ENCODE peak calls at places on chromosomes 3 and 15, in six cellular contexts. U, Q, Y, S, C and X are unnamed samples.

GRCh38 chr3:52527039-52527731 is 6.5 kb downstream of the NT5DC2 start:
- DNase-seq in U (no peak), Q (no peak), Y (no peak), S (no peak), C (peak; percentile 53), X (no peak)

GRCh38 chr3:12706504-12707253 is 42.8 kb upstream of the RAF1 start:
- DNase-seq in U (peak; percentile 68), Q (peak; percentile 76), Y (peak; percentile 74), S (peak; percentile 59), C (peak; percentile 56), X (peak; percentile 63)

GRCh38 chr15:90412356-90413194 is 24.5 kb downstream of the IQGAP1 start:
- DNase-seq in U (peak; percentile 87), Q (peak; percentile 71), Y (peak; percentile 67), S (no peak), C (no peak), X (peak; percentile 52)

GRCh38 chr3:4680881-4681300 is 187.7 kb downstream of the ITPR1 start:
- DNase-seq in U (peak; percentile 66), Q (no peak), Y (peak; percentile 29), S (no peak), C (no peak), X (peak; percentile 30)

GRCh38 chr15:60912984-60913697 is 316.0 kb downstream of the RORA start:
- DNase-seq in U (no peak), Q (no peak), Y (no peak), S (no peak), C (no peak), X (no peak)

GRCh38 chr3:126390201-126390600 is 4.5 kb upstream of the CFAP100 start:
- DNase-seq in U (no peak), Q (peak; percentile 58), Y (no peak), S (no peak), C (no peak), X (no peak)

GRCh38 chr15:40952301-40952900 is 870 bp upstream of the CHAC1 start:
- DNase-seq in U (no peak), Q (no peak), Y (no peak), S (no peak), C (no peak), X (no peak)

GRCh38 chr15:76994001-76994400 is 925 bp upstream of the PSTPIP1 start:
- DNase-seq in U (no peak), Q (peak; percentile 68), Y (no peak), S (no peak), C (no peak), X (no peak)

GRCh38 chr3:23875326-23875725 is 41.5 kb downstream of the NKIRAS1 start:
- DNase-seq in U (no peak), Q (no peak), Y (no peak), S (no peak), C (no peak), X (no peak)

GRCh38 chr3:25458420-25458814 is 30.4 kb downstream of the RARB start:
- DNase-seq in U (no peak), Q (no peak), Y (no peak), S (no peak), C (no peak), X (no peak)

GRCh38 chr15:33215941-33216872 is 21.7 kb upstream of the FMN1 start:
- DNase-seq in U (no peak), Q (no peak), Y (peak; percentile 24), S (no peak), C (peak; percentile 17), X (no peak)
- TF ChIP-seq CTCF in U (peak; percentile 34), Q (no peak), Y (peak; percentile 43), S (peak; percentile 72), C (peak; percentile 62), X (peak; percentile 63)

GRCh38 chr3:32817561-32818430 is at the start of gene TRIM71:
- DNase-seq in U (no peak), Q (no peak), Y (no peak), S (no peak), C (no peak), X (no peak)
- H3K4me3 ChIP-seq in U (peak within 1 kb of the TSS; percentile 39), Q (peak within 1 kb of the TSS; percentile 51), Y (peak within 1 kb of the TSS; percentile 38), S (peak within 1 kb of the TSS; percentile 49), C (peak within 1 kb of the TSS; percentile 27), X (peak within 1 kb of the TSS; percentile 27)

GRCh38 chr15:98142584-98142983 is 182.1 kb downstream of the ARRDC4 start:
- DNase-seq in U (no peak), Q (no peak), Y (no peak), S (no peak), C (no peak), X (no peak)
- TF ChIP-seq CTCF in U (no peak), Q (no peak), Y (no peak), S (no peak), C (peak; percentile 20), X (peak; percentile 20)

DNA sequence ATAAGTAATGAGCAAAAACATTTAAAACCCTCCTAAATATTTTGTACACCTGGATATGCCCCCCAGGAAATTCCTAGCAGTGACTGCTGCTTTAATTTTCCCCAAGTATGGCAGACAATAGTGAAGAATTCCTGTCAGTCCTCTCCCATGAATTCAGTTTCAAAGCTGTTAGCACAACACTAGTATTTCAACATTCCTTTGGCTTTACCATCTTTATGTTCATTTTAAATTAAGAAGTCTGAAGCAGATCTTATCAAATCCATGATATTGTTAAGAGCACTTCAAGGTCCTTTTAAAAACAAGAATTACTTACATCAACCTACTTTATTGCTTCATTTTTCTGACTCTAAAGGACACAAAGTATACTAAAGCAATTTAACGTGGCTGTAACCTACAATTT is 28.8 kb upstream of the CDIN1 start:
- DNase-seq in U (no peak), Q (no peak), Y (no peak), S (no peak), C (no peak), X (no peak)
- H3K4me3 ChIP-seq in U (no peak overlapping the region), Q (no peak overlapping the region), Y (no peak overlapping the region), S (no peak overlapping the region), C (no peak overlapping the region), X (no peak overlapping the region)

GRCh38 chr3:11509175-11510000 is 134.3 kb downstream of the VGLL4 start:
- DNase-seq in U (peak; percentile 95), Q (peak; percentile 91), Y (peak; percentile 96), S (no peak), C (peak; percentile 85), X (peak; percentile 84)
- TF ChIP-seq CTCF in U (peak; percentile 21), Q (peak; percentile 13), Y (no peak), S (no peak), C (peak; percentile 33), X (peak; percentile 16)

GRCh38 chr15:43796566-43796965 is 3.5 kb downstream of the SERINC4 start:
- DNase-seq in U (no peak), Q (no peak), Y (no peak), S (no peak), C (no peak), X (no peak)

GRCh38 chr15:43795997-43796396 is 3.9 kb downstream of the SERF2 start:
- DNase-seq in U (no peak), Q (no peak), Y (no peak), S (no peak), C (no peak), X (no peak)

GRCh38 chr15:43799945-43800285 is at the start of gene SERINC4:
- DNase-seq in U (no peak), Q (no peak), Y (no peak), S (no peak), C (no peak), X (no peak)

GRCh38 chr15:43800286-43801136 is at the start of gene HYPK:
- DNase-seq in U (peak; percentile 86), Q (peak; percentile 97), Y (peak; percentile 83), S (peak; percentile 63), C (peak; percentile 86), X (peak; percentile 60)

DNA sequence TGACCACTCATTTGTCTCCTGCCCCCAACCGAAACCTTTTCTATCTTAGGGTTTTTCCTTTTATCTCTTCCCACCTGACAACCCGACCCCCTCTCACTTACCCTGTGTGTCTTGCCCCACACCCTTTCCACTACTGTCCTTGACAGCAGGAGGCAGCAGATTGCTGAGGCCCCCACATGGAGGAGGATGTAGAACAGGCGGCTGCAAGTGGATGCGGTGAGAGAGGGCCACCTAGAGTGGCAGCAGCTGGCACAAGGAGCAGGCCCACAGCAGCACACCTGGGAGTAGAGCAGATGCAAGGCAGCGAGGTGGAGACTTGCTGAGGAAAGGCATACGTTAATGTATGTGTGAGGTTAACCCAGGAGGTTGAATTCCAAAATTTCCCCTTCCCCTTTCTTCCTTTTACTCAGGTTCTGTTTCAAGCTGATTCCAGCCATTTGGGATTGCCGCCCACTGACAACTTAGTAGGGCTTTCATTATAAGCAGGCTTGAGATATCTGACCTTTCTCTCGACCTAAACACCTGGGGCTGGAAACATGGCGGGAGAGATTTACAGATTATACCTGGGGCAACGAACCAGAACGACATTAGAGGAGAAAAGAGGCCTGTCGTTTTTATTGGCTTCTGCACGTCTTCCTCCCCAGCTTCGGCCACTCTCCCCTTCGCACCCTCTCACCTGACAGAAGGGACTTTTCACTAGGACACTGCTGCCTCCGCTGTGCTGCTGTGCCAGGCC is 643 bp downstream of the SERINC4 start:
- DNase-seq in U (no peak), Q (no peak), Y (no peak), S (no peak), C (no peak), X (no peak)
- H3K4me3 ChIP-seq in U (no peak overlapping the region), Q (no peak overlapping the region), Y (no peak overlapping the region), S (no peak overlapping the region), C (no peak overlapping the region), X (no peak overlapping the region)

GRCh38 chr3:45595364-45596154 is 1.0 kb downstream of the LIMD1 start:
- DNase-seq in U (no peak), Q (no peak), Y (no peak), S (no peak), C (no peak), X (no peak)

GRCh38 chr3:45592405-45592804 is 2.1 kb upstream of the LIMD1 start:
- DNase-seq in U (no peak), Q (no peak), Y (no peak), S (no peak), C (no peak), X (no peak)

GRCh38 chr3:45592830-45593707 is 1.5 kb upstream of the LIMD1 start:
- DNase-seq in U (peak; percentile 89), Q (peak; percentile 97), Y (peak; percentile 89), S (peak; percentile 73), C (peak; percentile 91), X (peak; percentile 79)

GRCh38 chr3:45596290-45596791 is 1.8 kb downstream of the LIMD1 start:
- DNase-seq in U (no peak), Q (no peak), Y (no peak), S (no peak), C (no peak), X (no peak)

DNA sequence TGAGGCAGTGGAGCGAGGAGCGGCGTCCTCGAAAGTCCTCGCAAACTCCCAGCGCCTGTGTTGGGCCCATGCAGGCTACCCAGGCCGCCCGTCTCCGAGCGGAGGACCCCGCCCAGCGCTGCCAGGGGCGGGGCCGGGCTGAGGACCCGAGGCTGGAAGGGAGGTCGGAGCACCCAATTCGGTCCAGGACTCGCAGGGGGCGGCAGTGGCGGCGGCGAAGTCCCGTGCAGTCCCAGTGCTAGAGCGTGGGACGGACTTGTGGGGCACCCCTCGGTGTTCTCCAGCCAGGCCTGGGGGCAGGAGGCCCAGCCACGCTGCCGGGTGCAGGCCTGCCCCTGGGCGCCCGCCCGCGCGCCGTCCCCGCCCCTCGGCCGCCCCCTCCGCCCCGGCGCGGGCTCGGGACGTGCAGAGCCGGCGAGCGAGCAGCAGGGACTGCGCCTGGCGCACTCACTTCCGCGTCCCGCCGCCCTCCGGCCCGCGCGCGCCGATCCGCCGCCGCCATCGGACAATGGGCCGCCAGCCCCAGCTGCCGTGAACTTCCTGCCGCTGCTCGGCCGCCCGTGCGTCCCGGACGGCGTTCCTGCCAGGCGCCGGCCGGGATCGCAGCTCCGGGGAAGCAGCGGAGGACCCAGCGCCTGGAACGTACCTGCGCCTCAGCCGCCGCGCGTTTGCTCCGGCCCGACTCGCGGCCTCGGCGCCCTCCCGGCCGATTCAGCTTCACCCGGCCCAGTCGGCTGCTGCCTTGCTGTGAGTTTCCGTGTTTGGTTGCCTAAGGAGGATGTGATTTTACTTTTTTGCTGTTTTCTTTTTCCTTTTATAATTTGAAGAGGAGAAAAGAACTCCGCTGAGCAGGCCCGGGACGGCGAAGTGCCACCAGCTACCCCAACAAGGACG is 596 bp upstream of the LIMD1 start:
- DNase-seq in U (peak; percentile 70), Q (peak; percentile 85), Y (peak; percentile 68), S (peak; percentile 56), C (peak; percentile 78), X (no peak)
- TF ChIP-seq CTCF in U (no peak), Q (no peak), Y (no peak), S (no peak), C (no peak), X (no peak)